ENCODE peak calls at places on chromosomes 12 and 14, in seven cellular contexts. One of them, this sample, is unnamed.

GRCh38 chr14:106564058-106564643 is 1037.8 kb downstream of the TMEM121 start:
- DNase-seq in WERI-Rb-1: peak
- DNase-seq in Panc1: peak
- DNase-seq in AG04450: no peak
- DNase-seq in IMR-90: no peak
- DNase-seq in transverse colon: peak
- DNase-seq in colonic mucosa: peak
- DNase-seq in this sample: no peak

GRCh38 chr14:50741571-50741970 is 73.5 kb upstream of the SAV1 start:
- DNase-seq in WERI-Rb-1: no peak
- DNase-seq in Panc1: no peak
- DNase-seq in AG04450: no peak
- DNase-seq in IMR-90: peak
- DNase-seq in transverse colon: no peak
- DNase-seq in colonic mucosa: no peak
- DNase-seq in this sample: peak

GRCh38 chr14:61602733-61603077 is 92.6 kb upstream of the HIF1A start:
- DNase-seq in WERI-Rb-1: peak
- DNase-seq in Panc1: no peak
- DNase-seq in AG04450: no peak
- DNase-seq in IMR-90: no peak
- DNase-seq in transverse colon: no peak
- DNase-seq in colonic mucosa: peak
- DNase-seq in this sample: no peak

GRCh38 chr12:127774828-127775227 is 492.1 kb upstream of the TMEM132C start:
- DNase-seq in WERI-Rb-1: no peak
- DNase-seq in Panc1: no peak
- DNase-seq in AG04450: no peak
- DNase-seq in IMR-90: no peak
- DNase-seq in transverse colon: no peak
- DNase-seq in colonic mucosa: no peak
- DNase-seq in this sample: no peak

GRCh38 chr12:109709401-109710278 is 4.0 kb upstream of the FAM222A start:
- DNase-seq in WERI-Rb-1: no peak
- DNase-seq in Panc1: no peak
- DNase-seq in AG04450: no peak
- DNase-seq in IMR-90: no peak
- DNase-seq in transverse colon: no peak
- DNase-seq in colonic mucosa: no peak
- DNase-seq in this sample: no peak

GRCh38 chr14:24032727-24033418 is 18.9 kb upstream of the CARMIL3 start:
- DNase-seq in WERI-Rb-1: no peak
- DNase-seq in Panc1: no peak
- DNase-seq in AG04450: no peak
- DNase-seq in IMR-90: peak
- DNase-seq in transverse colon: no peak
- DNase-seq in colonic mucosa: no peak
- DNase-seq in this sample: peak

GRCh38 chr12:19223018-19223417 is 93.5 kb downstream of the PLEKHA5 start:
- DNase-seq in WERI-Rb-1: no peak
- DNase-seq in Panc1: no peak
- DNase-seq in AG04450: no peak
- DNase-seq in IMR-90: no peak
- DNase-seq in transverse colon: no peak
- DNase-seq in colonic mucosa: no peak
- DNase-seq in this sample: no peak

GRCh38 chr14:60482743-60483142 is 3.1 kb downstream of the C14orf39 start:
- DNase-seq in WERI-Rb-1: no peak
- DNase-seq in Panc1: peak
- DNase-seq in AG04450: no peak
- DNase-seq in IMR-90: peak
- DNase-seq in transverse colon: no peak
- DNase-seq in colonic mucosa: no peak
- DNase-seq in this sample: peak

GRCh38 chr14:75469606-75470237 is 41.9 kb downstream of the JDP2 start:
- DNase-seq in WERI-Rb-1: no peak
- DNase-seq in Panc1: no peak
- DNase-seq in AG04450: no peak
- DNase-seq in IMR-90: no peak
- DNase-seq in transverse colon: peak
- DNase-seq in colonic mucosa: peak
- DNase-seq in this sample: no peak

GRCh38 chr12:12397184-12397583 is 40.3 kb downstream of the BORCS5 start:
- DNase-seq in WERI-Rb-1: no peak
- DNase-seq in Panc1: no peak
- DNase-seq in AG04450: no peak
- DNase-seq in IMR-90: no peak
- DNase-seq in transverse colon: no peak
- DNase-seq in colonic mucosa: no peak
- DNase-seq in this sample: no peak

GRCh38 chr12:102437511-102437910 is 42.9 kb downstream of the IGF1 start:
- DNase-seq in WERI-Rb-1: no peak
- DNase-seq in Panc1: no peak
- DNase-seq in AG04450: no peak
- DNase-seq in IMR-90: no peak
- DNase-seq in transverse colon: no peak
- DNase-seq in colonic mucosa: no peak
- DNase-seq in this sample: no peak

GRCh38 chr12:4975574-4975973 is 65.9 kb downstream of the KCNA1 start:
- DNase-seq in WERI-Rb-1: peak
- DNase-seq in Panc1: no peak
- DNase-seq in AG04450: no peak
- DNase-seq in IMR-90: no peak
- DNase-seq in transverse colon: no peak
- DNase-seq in colonic mucosa: no peak
- DNase-seq in this sample: no peak

GRCh38 chr12:120625557-120626419 is 14.6 kb upstream of the CABP1 start:
- DNase-seq in WERI-Rb-1: no peak
- DNase-seq in Panc1: no peak
- DNase-seq in AG04450: no peak
- DNase-seq in IMR-90: no peak
- DNase-seq in transverse colon: no peak
- DNase-seq in colonic mucosa: peak
- DNase-seq in this sample: no peak

GRCh38 chr14:55734731-55735130 is 154.7 kb downstream of the KTN1 start:
- DNase-seq in WERI-Rb-1: no peak
- DNase-seq in Panc1: no peak
- DNase-seq in AG04450: no peak
- DNase-seq in IMR-90: no peak
- DNase-seq in transverse colon: no peak
- DNase-seq in colonic mucosa: no peak
- DNase-seq in this sample: no peak

GRCh38 chr14:55731247-55731872 is 151.4 kb downstream of the KTN1 start:
- DNase-seq in WERI-Rb-1: no peak
- DNase-seq in Panc1: no peak
- DNase-seq in AG04450: no peak
- DNase-seq in IMR-90: no peak
- DNase-seq in transverse colon: no peak
- DNase-seq in colonic mucosa: no peak
- DNase-seq in this sample: no peak

GRCh38 chr14:55730602-55731001 is 150.6 kb downstream of the KTN1 start:
- DNase-seq in WERI-Rb-1: peak
- DNase-seq in Panc1: no peak
- DNase-seq in AG04450: no peak
- DNase-seq in IMR-90: peak
- DNase-seq in transverse colon: no peak
- DNase-seq in colonic mucosa: no peak
- DNase-seq in this sample: peak

GRCh38 chr14:55731881-55732498 is 152.0 kb downstream of the KTN1 start:
- DNase-seq in WERI-Rb-1: peak
- DNase-seq in Panc1: no peak
- DNase-seq in AG04450: no peak
- DNase-seq in IMR-90: peak
- DNase-seq in transverse colon: peak
- DNase-seq in colonic mucosa: peak
- DNase-seq in this sample: no peak

DNA sequence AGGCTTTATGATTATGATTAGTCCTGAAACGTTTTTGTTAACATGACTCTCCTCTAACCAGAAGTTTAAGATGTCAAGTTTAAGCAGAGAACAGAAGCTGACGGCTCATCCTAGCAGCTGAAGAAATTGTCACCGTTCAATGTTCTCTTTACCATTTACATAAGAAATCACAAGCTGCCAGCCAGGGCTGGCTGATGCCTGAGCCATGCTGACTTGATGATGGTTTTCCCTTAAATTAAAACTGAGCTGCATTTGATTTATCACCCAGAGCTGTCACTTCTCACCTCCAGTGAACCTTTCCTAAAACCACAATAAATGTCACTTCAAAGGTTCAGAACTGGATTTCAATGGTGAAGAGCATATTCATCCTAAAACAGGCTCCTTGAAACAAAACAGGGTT is 153.6 kb downstream of the KTN1 start:
- DNase-seq in WERI-Rb-1: no peak
- DNase-seq in Panc1: no peak
- DNase-seq in AG04450: no peak
- DNase-seq in IMR-90: no peak
- DNase-seq in transverse colon: no peak
- DNase-seq in colonic mucosa: no peak
- DNase-seq in this sample: no peak
- TF ChIP-seq CTCF in WERI-Rb-1: no peak
- TF ChIP-seq CTCF in Panc1: no peak
- TF ChIP-seq CTCF in AG04450: no peak
- TF ChIP-seq CTCF in IMR-90: no peak
- TF ChIP-seq CTCF in transverse colon: no peak
- TF ChIP-seq CTCF in colonic mucosa: no peak
- TF ChIP-seq CTCF in this sample: no peak

GRCh38 chr14:39435241-39435640 is 3.0 kb upstream of the FBXO33 start:
- DNase-seq in WERI-Rb-1: no peak
- DNase-seq in Panc1: no peak
- DNase-seq in AG04450: no peak
- DNase-seq in IMR-90: no peak
- DNase-seq in transverse colon: no peak
- DNase-seq in colonic mucosa: no peak
- DNase-seq in this sample: no peak

GRCh38 chr14:39432179-39432618 is at the start of gene FBXO33:
- DNase-seq in WERI-Rb-1: peak
- DNase-seq in Panc1: peak
- DNase-seq in AG04450: peak
- DNase-seq in IMR-90: peak
- DNase-seq in transverse colon: peak
- DNase-seq in colonic mucosa: peak
- DNase-seq in this sample: peak

GRCh38 chr14:39433452-39433813 is 1.2 kb upstream of the FBXO33 start:
- DNase-seq in WERI-Rb-1: no peak
- DNase-seq in Panc1: no peak
- DNase-seq in AG04450: no peak
- DNase-seq in IMR-90: no peak
- DNase-seq in transverse colon: no peak
- DNase-seq in colonic mucosa: no peak
- DNase-seq in this sample: no peak

GRCh38 chr14:39432619-39433451 is 602 bp upstream of the FBXO33 start:
- DNase-seq in WERI-Rb-1: peak
- DNase-seq in Panc1: peak
- DNase-seq in AG04450: no peak
- DNase-seq in IMR-90: peak
- DNase-seq in transverse colon: peak
- DNase-seq in colonic mucosa: peak
- DNase-seq in this sample: peak

DNA sequence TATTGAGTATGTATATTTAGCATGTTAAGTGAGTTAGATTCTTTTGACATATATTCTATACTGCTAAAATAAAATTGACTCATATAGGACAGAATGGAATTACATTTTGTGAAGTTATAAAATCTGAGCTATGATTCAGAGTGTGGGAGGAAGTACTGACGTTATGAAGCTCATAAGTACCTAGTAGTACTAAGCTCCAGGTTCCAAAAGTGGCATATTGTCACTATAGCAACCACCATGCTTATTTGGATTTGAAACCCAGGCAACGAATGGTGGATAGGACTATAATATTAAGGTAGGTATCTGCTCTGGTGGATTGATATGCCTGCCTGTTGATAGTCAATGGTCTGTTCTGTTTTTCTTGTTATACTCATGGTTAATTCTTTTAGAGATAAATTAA is 2.2 kb upstream of the FBXO33 start:
- DNase-seq in WERI-Rb-1: no peak
- DNase-seq in Panc1: no peak
- DNase-seq in AG04450: no peak
- DNase-seq in IMR-90: peak
- DNase-seq in transverse colon: no peak
- DNase-seq in colonic mucosa: no peak
- DNase-seq in this sample: peak
- H3K4me3 ChIP-seq in WERI-Rb-1: no peak
- H3K4me3 ChIP-seq in Panc1: no peak
- H3K4me3 ChIP-seq in AG04450: no peak
- H3K4me3 ChIP-seq in IMR-90: no peak
- H3K4me3 ChIP-seq in transverse colon: no peak
- H3K4me3 ChIP-seq in colonic mucosa: no peak
- H3K4me3 ChIP-seq in this sample: no peak

DNA sequence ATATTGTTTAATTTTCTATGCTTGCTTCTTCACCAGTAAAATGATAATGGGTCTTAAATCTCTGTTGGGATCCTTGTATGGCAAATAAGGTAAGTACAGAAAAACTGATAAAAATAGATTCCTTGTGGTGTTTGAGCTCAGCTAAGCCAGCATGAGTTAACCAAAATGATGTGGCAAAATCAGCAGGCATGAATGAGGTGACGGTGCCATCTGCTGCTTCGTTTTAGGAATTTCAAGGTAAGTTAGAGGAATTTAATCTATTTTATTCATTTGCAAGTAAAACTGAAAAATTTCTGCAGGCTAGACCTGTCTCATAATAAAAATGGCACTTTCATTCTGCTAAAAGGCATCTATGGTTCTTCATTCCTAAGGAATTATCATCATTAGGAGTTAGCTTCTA is 10.0 kb upstream of the CLEC7A start:
- DNase-seq in WERI-Rb-1: peak
- DNase-seq in Panc1: no peak
- DNase-seq in AG04450: no peak
- DNase-seq in IMR-90: peak
- DNase-seq in transverse colon: no peak
- DNase-seq in colonic mucosa: peak
- DNase-seq in this sample: peak
- TF ChIP-seq CTCF in WERI-Rb-1: peak
- TF ChIP-seq CTCF in Panc1: peak
- TF ChIP-seq CTCF in AG04450: peak
- TF ChIP-seq CTCF in IMR-90: peak
- TF ChIP-seq CTCF in transverse colon: no peak
- TF ChIP-seq CTCF in colonic mucosa: peak
- TF ChIP-seq CTCF in this sample: peak

DNA sequence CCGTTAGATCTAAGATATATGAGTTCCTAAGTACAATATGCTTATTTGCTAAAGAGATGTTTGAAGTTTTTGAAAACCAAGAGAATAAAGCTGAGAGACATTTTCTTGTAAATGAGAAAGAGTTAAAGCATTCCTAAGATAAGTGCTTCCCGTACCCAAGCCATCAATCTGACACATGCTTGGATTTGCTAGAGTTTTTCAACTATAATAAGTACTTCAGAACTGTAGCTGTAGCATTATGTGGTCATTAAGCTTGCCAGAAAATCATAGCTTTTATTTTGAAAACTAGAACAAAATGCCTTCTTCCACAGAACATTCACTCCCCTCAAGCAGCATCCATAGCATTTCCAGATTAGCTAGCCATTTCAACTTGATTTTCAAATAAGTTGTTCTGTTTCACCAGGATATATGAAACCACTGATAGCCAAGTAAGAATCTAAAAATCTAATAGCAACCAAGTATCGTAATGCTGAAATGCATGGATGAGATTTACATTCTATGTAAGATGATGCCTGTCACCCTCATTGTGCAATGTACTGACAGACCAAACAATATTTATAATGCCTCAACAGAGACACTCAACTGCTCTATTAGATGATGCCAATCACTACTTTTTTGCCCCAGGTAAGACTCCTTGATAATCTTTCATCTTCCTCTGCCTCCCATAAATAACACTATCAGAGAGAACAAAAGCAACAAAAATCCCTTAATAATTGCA is 8.0 kb downstream of the SNW1 start:
- DNase-seq in WERI-Rb-1: no peak
- DNase-seq in Panc1: no peak
- DNase-seq in AG04450: no peak
- DNase-seq in IMR-90: peak
- DNase-seq in transverse colon: no peak
- DNase-seq in colonic mucosa: no peak
- DNase-seq in this sample: no peak
- H3K4me3 ChIP-seq in WERI-Rb-1: no peak
- H3K4me3 ChIP-seq in Panc1: no peak
- H3K4me3 ChIP-seq in AG04450: no peak
- H3K4me3 ChIP-seq in IMR-90: no peak
- H3K4me3 ChIP-seq in transverse colon: no peak
- H3K4me3 ChIP-seq in colonic mucosa: no peak
- H3K4me3 ChIP-seq in this sample: no peak

This sample was measured in bronchial epithelial cell.